ENCODE peak calls at places on chromosomes 5 and 9, in five cellular contexts. N is mesendoderm, G is IMR-90, Q is H9, J is H1. F is an unnamed sample.

GRCh38 chr9:135864447-135865049 is 42.8 kb downstream of the CAMSAP1 start:
- DNase-seq in N (peak), G (peak), Q (peak), J (peak), F (peak)

GRCh38 chr5:36897616-36898015 is 21.0 kb downstream of the NIPBL start:
- DNase-seq in N (no peak), G (peak), Q (no peak), J (no peak), F (no peak)

GRCh38 chr5:37881359-37881758 is 41.5 kb upstream of the GDNF start:
- DNase-seq in N (no peak), G (no peak), Q (no peak), J (no peak), F (no peak)

GRCh38 chr5:14659821-14660607 is 4.5 kb upstream of the OTULIN start:
- DNase-seq in N (no peak), G (peak), Q (no peak), J (no peak), F (no peak)

GRCh38 chr5:116303340-116303739 is 218.5 kb downstream of the COMMD10 start:
- DNase-seq in N (no peak), G (no peak), Q (no peak), J (no peak), F (no peak)

GRCh38 chr5:150026682-150027172 is 26.2 kb downstream of the HMGXB3 start:
- DNase-seq in N (no peak), G (no peak), Q (no peak), J (no peak), F (no peak)

GRCh38 chr9:121395558-121395957 is 25.5 kb upstream of the STOM start:
- DNase-seq in N (no peak), G (no peak), Q (no peak), J (no peak), F (no peak)

GRCh38 chr5:133635051-133635450 is 22.7 kb upstream of the FSTL4 start:
- DNase-seq in N (peak), G (peak), Q (no peak), J (no peak), F (no peak)

GRCh38 chr9:109301012-109301411 is 19.8 kb downstream of the EPB41L4B start:
- DNase-seq in N (no peak), G (no peak), Q (no peak), J (no peak), F (no peak)

GRCh38 chr5:175652741-175653663 is 4.9 kb upstream of the HRH2 start:
- DNase-seq in N (no peak), G (no peak), Q (no peak), J (no peak), F (no peak)

GRCh38 chr5:51376504-51376903 is 6.7 kb upstream of the ISL1 start:
- DNase-seq in N (no peak), G (no peak), Q (no peak), J (no peak), F (peak)

GRCh38 chr9:127890053-127890452 is 9.3 kb downstream of the ST6GALNAC6 start:
- DNase-seq in N (no peak), G (no peak), Q (no peak), J (no peak), F (no peak)

GRCh38 chr9:69816775-69817174 is 3.8 kb upstream of the CFAP95 start:
- DNase-seq in N (no peak), G (peak), Q (no peak), J (no peak), F (no peak)

GRCh38 chr5:56829137-56829536 is 13.8 kb downstream of the MAP3K1 start:
- DNase-seq in N (no peak), G (peak), Q (no peak), J (no peak), F (no peak)

GRCh38 chr5:80186634-80187033 is 69.2 kb downstream of the SERINC5 start:
- DNase-seq in N (no peak), G (no peak), Q (no peak), J (no peak), F (no peak)

GRCh38 chr5:157888814-157889532 is 30.0 kb upstream of the CLINT1 start:
- DNase-seq in N (no peak), G (no peak), Q (no peak), J (no peak), F (no peak)

GRCh38 chr5:31098811-31099210 is 94.7 kb upstream of the CDH6 start:
- DNase-seq in N (peak), G (no peak), Q (no peak), J (no peak), F (no peak)

GRCh38 chr9:127904888-127905728 is 5.7 kb upstream of the ST6GALNAC6 start:
- DNase-seq in N (no peak), G (no peak), Q (no peak), J (no peak), F (no peak)

GRCh38 chr9:137045294-137046093 is 483 bp downstream of the NPDC1 start:
- DNase-seq in N (no peak), G (peak), Q (peak), J (no peak), F (no peak)

GRCh38 chr5:143576721-143577484 is 173.4 kb upstream of the NR3C1 start:
- DNase-seq in N (no peak), G (peak), Q (no peak), J (no peak), F (no peak)

GRCh38 chr5:25964009-25964372 is 1074.4 kb downstream of the CDH9 start:
- DNase-seq in N (no peak), G (no peak), Q (no peak), J (no peak), F (no peak)

GRCh38 chr9:33114746-33115145 is 38.3 kb upstream of the SMU1 start:
- DNase-seq in N (no peak), G (no peak), Q (no peak), J (no peak), F (no peak)

GRCh38 chr5:155726267-155726666 is 600.7 kb upstream of the SGCD start:
- DNase-seq in N (peak), G (peak), Q (peak), J (no peak), F (peak)

GRCh38 chr5:10622810-10623209 is 58.9 kb downstream of the ANKRD33B start:
- DNase-seq in N (no peak), G (no peak), Q (no peak), J (no peak), F (no peak)
- H2AK5ac ChIP-seq in N (no peak), G (no peak), Q (no peak), J (no peak), F (no peak)

DNA sequence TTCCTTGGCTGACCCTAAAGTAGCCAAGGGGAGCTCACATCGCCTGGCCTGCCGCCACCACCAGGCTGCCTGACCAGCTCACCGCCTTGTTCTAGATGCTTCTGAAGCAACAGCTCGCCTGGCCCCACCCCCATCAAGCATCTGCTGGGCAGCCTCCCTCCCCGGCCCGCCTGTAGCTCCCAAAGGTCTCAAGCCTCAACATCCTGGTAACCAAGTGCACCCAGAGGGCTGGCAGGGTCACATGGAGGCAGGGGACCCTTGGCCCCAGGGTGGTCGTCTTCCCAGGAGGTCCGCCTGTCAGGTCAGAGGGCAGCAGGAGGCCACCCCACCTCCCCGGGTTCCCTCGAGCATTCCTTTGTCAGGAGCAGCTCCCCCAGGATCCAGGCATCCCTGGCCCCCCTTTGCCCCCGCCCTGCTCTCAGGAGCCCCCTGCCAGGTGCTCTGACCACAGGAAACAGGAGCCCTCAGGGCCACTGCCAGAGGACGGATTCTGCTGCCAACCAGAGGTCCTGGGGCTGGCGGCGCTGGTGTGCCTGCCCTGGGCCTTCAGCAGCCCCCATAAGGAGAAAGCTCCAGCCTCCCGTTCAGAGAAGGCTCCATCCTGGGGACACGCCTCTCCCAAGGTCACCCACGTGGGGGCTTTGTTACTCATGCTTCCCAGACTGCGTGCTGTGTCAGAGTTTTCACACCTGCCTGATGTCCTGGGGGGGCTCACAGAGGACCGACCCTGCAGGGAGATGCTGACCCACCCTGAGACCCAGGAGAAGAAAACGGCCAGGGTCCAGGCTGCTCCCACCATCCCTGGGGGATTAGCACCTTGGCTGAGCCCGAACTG is 3.5 kb upstream of the LRRC14B start:
- DNase-seq in N (peak), G (no peak), Q (no peak), J (no peak), F (no peak)
- H2AK5ac ChIP-seq in N (no peak), G (peak), Q (no peak), J (no peak), F (peak)

DNA sequence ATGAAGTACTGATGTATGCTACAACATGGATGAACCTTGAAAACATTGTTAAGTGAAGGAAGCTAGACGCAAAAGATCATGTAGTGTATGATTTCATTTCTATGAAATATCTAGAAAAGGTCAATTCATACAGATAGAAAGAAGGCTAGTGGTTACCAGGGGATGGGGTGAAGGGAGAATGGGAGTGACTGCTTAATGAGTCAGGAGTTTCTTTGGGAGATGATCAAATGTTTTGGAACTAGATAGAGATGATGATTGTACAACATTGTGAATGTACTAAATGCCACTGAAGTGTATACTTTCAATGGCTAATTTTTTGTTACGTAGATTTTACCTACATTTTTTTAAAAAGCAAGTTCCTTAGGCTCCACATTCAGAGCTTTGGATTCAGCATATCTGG is 14.9 kb upstream of the DELE1 start:
- DNase-seq in N (no peak), G (peak), Q (no peak), J (no peak), F (no peak)
- H2AK5ac ChIP-seq in N (no peak), G (no peak), Q (no peak), J (no peak), F (no peak)

DNA sequence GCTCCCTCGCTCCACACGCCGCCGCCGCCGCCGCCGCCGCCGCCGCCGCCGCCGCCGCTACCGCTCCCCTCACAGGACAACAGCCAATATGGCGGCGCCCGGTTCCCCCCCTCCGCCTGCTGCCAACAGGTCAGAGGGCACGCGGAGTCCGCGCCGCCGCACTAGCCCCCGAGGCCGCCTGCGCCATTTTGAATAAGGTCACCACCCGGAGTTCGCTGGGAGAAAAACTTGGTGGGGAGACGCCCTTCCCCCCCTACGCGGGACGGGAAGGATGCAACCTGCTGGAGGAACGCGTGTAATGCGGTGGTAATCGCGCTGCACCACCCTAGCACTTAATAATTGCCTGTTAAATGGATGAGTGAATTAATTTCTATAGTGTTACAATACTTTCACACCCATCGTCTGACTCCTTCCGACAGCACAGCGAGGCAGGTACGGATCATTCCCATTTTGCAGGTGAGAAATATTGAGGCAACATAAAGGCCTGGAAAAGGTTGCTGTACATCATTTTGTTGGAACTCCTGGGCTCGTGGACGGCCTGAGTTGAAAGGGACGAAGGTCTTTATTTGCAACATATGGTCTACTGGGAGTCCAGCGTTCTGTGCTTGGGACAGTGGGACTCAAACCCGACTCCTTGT is at the start of gene FAM193B:
- DNase-seq in N (peak), G (peak), Q (peak), J (peak), F (peak)
- H2AK5ac ChIP-seq in N (no peak), G (peak), Q (no peak), J (no peak), F (peak)

DNA sequence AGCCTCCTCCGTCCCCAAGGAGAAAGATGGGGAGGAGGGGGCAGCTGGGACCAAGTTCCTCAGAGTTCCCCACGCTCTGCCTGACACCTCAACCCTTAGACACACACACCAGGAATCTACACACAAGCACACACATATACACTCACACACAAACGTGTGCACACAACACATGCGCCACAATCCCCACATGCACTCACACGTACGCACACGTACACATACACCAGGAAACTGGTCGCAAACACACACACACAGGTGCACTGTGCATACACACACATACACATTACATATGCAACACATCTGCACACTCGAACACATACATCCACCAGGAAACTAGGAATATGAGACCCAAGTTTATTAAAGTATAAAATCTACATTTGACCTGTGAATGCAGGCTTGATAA is 50.4 kb downstream of the ROR2 start:
- DNase-seq in N (no peak), G (no peak), Q (no peak), J (no peak), F (no peak)
- H2AK5ac ChIP-seq in N (peak), G (no peak), Q (no peak), J (peak), F (no peak)

F was measured in neuronal stem cell.